ENCODE peak calls at places on chromosome 15, in four cellular contexts. C is smooth muscle cell of the brain vasculature, Y is LoVo, E is H1. Z is an unnamed sample.

GRCh38 chr15:65184305-65184943 is 718 bp downstream of the CLPX start:
- DNase-seq in Y (peak), C (no peak), E (peak), Z (peak)

GRCh38 chr15:74651251-74651741 is 35.7 kb downstream of the CLK3 start:
- DNase-seq in E (no peak), C (no peak), Y (no peak), Z (no peak)

GRCh38 chr15:35559683-35560082 is 13.7 kb upstream of the DPH6 start:
- DNase-seq in Y (no peak), C (no peak), E (no peak), Z (no peak)

GRCh38 chr15:74345051-74345450 is 22.4 kb downstream of the CYP11A1 start:
- DNase-seq in E (no peak), Y (no peak), C (no peak), Z (no peak)

GRCh38 chr15:31262901-31263671 is 63.5 kb upstream of the KLF13 start:
- DNase-seq in E (peak), C (no peak), Y (no peak), Z (no peak)

GRCh38 chr15:65033659-65034269 is 4.3 kb upstream of the MTFMT start:
- DNase-seq in E (peak), C (no peak), Y (peak), Z (peak)

GRCh38 chr15:48577495-48577894 is 68.0 kb downstream of the FBN1 start:
- DNase-seq in Y (no peak), C (no peak), E (no peak), Z (no peak)

GRCh38 chr15:99906356-99906755 is 173.1 kb upstream of the LYSMD4 start:
- DNase-seq in E (no peak), C (no peak), Y (no peak), Z (no peak)

GRCh38 chr15:70065006-70065722 is 32.6 kb downstream of the TLE3 start:
- DNase-seq in E (no peak), Y (no peak), C (no peak), Z (no peak)

GRCh38 chr15:74866090-74866489 is 7.1 kb downstream of the SCAMP2 start:
- DNase-seq in Y (no peak), C (no peak), E (no peak), Z (no peak)

GRCh38 chr15:84741151-84741550 is 7.2 kb upstream of the ZNF592 start:
- DNase-seq in E (no peak), C (no peak), Y (no peak), Z (no peak)

GRCh38 chr15:100762913-100763627 is 116.6 kb upstream of the ALDH1A3 start:
- DNase-seq in Y (no peak), E (no peak), C (no peak), Z (no peak)

GRCh38 chr15:73108676-73109075 is 56.4 kb downstream of the NEO1 start:
- DNase-seq in C (no peak), Y (no peak), E (no peak), Z (no peak)

GRCh38 chr15:71191296-71191695 is 76.0 kb downstream of the THSD4 start:
- DNase-seq in C (no peak), Y (no peak), E (peak), Z (no peak)

GRCh38 chr15:96463376-96463775 is 132.9 kb downstream of the NR2F2 start:
- DNase-seq in Y (no peak), C (no peak), E (no peak), Z (no peak)

GRCh38 chr15:68749365-68750141 is 71.1 kb downstream of the ANP32A start:
- DNase-seq in Y (no peak), E (no peak), C (no peak), Z (no peak)

GRCh38 chr15:49044761-49045571 is 1.3 kb downstream of the SECISBP2L start:
- DNase-seq in C (no peak), Y (peak), E (no peak), Z (no peak)

GRCh38 chr15:70701891-70702568 is 61.3 kb downstream of the UACA start:
- DNase-seq in C (peak), Y (peak), E (no peak), Z (peak)

GRCh38 chr15:99605490-99605931 is 39.7 kb downstream of the MEF2A start:
- DNase-seq in E (no peak), C (no peak), Y (no peak), Z (no peak)

GRCh38 chr15:39583586-39584265 is 2.8 kb downstream of the THBS1 start:
- DNase-seq in C (no peak), E (no peak), Y (no peak), Z (no peak)

GRCh38 chr15:66897971-66898370 is 167.4 kb upstream of the SMAD3 start:
- DNase-seq in E (no peak), Y (no peak), C (no peak), Z (no peak)

GRCh38 chr15:82300883-82301282 is 38.3 kb downstream of the SAXO2 start:
- DNase-seq in E (peak), Y (no peak), C (no peak), Z (no peak)